ENCODE peak calls at places on chromosome 18, in six cellular contexts. E, U, P, V, H and M are unnamed samples.
A peak's percentile ranks its signal among the peaks of the same experiment; 100 is the strongest.

GRCh38 chr18:8348051-8348450 is 261.2 kb upstream of the RAB12 start:
- DNase-seq in E (no peak), U (no peak), P (no peak), V (no peak), H (no peak), M (no peak)

GRCh38 chr18:12946549-12947354 is 1.1 kb upstream of the SEH1L start:
- DNase-seq in E (peak; percentile 2), U (peak; percentile 54), P (peak; percentile 71), V (peak; percentile 47), H (peak; percentile 7), M (no peak)

GRCh38 chr18:3451166-3451988 is 1.4 kb downstream of the TGIF1 start:
- DNase-seq in E (peak; percentile 79), U (peak; percentile 69), P (peak; percentile 79), V (peak; percentile 95), H (peak; percentile 77), M (peak; percentile 79)

GRCh38 chr18:45863469-45863868 is 38.0 kb downstream of the SIGLEC15 start:
- DNase-seq in E (no peak), U (no peak), P (no peak), V (no peak), H (no peak), M (no peak)

GRCh38 chr18:76446746-76447267 is 48.2 kb downstream of the ZNF516 start:
- DNase-seq in E (no peak), U (no peak), P (no peak), V (no peak), H (no peak), M (no peak)

GRCh38 chr18:37276111-37276510 is 289.5 kb downstream of the CELF4 start:
- DNase-seq in E (no peak), U (no peak), P (no peak), V (no peak), H (no peak), M (no peak)

GRCh38 chr18:8800041-8800441 is 94.7 kb downstream of the MTCL1 start:
- DNase-seq in E (no peak), U (no peak), P (no peak), V (no peak), H (no peak), M (no peak)

GRCh38 chr18:59783138-59783537 is 85.9 kb upstream of the CCBE1 start:
- DNase-seq in E (no peak), U (peak; percentile 58), P (no peak), V (no peak), H (no peak), M (no peak)

GRCh38 chr18:61850756-61851155 is 42.1 kb downstream of the RNF152 start:
- DNase-seq in E (no peak), U (peak; percentile 42), P (no peak), V (no peak), H (no peak), M (no peak)

GRCh38 chr18:58416704-58417683 is 211.9 kb downstream of the ALPK2 start:
- DNase-seq in E (no peak), U (peak; percentile 25), P (no peak), V (no peak), H (no peak), M (no peak)

GRCh38 chr18:46859855-46860254 is 57.5 kb downstream of the PIAS2 start:
- DNase-seq in E (no peak), U (no peak), P (no peak), V (no peak), H (no peak), M (no peak)

GRCh38 chr18:71336811-71337210 is 1048.0 kb downstream of the SOCS6 start:
- DNase-seq in E (no peak), U (no peak), P (no peak), V (no peak), H (no peak), M (no peak)

GRCh38 chr18:6920099-6920955 is 190.8 kb downstream of the ARHGAP28 start:
- DNase-seq in E (no peak), U (peak; percentile 53), P (no peak), V (peak; percentile 73), H (no peak), M (peak; percentile 6)

GRCh38 chr18:39485696-39486095 is 1920.1 kb upstream of the CELF4 start:
- DNase-seq in E (no peak), U (no peak), P (no peak), V (no peak), H (no peak), M (no peak)

GRCh38 chr18:53698907-53699306 is 525.6 kb downstream of the MBD2 start:
- DNase-seq in E (no peak), U (peak; percentile 46), P (no peak), V (peak; percentile 36), H (no peak), M (no peak)

GRCh38 chr18:48290162-48290926 is 118.8 kb downstream of the ZBTB7C start:
- DNase-seq in E (no peak), U (no peak), P (no peak), V (no peak), H (no peak), M (no peak)

GRCh38 chr18:54672846-54673475 is 81.9 kb downstream of the DYNAP start:
- DNase-seq in E (no peak), U (peak; percentile 42), P (no peak), V (peak; percentile 67), H (no peak), M (no peak)

GRCh38 chr18:58263055-58263732 is 219.2 kb downstream of the NEDD4L start:
- DNase-seq in E (no peak), U (peak; percentile 86), P (no peak), V (no peak), H (no peak), M (no peak)

GRCh38 chr18:75124967-75125358 is 84.0 kb downstream of the PTGR3 start:
- DNase-seq in E (no peak), U (no peak), P (no peak), V (no peak), H (no peak), M (no peak)

GRCh38 chr18:35091841-35092240 is 50.6 kb downstream of the MAPRE2 start:
- DNase-seq in E (no peak), U (no peak), P (no peak), V (no peak), H (no peak), M (no peak)

GRCh38 chr18:3060667-3061580 is 48.0 kb upstream of the LPIN2 start:
- DNase-seq in E (peak; percentile 33), U (no peak), P (no peak), V (no peak), H (peak; percentile 32), M (no peak)

GRCh38 chr18:51614033-51614432 is 416.6 kb upstream of the MEX3C start:
- DNase-seq in E (no peak), U (peak; percentile 99), P (no peak), V (no peak), H (no peak), M (no peak)

GRCh38 chr18:43393174-43393573 is 115.9 kb upstream of the SYT4 start:
- DNase-seq in E (no peak), U (no peak), P (no peak), V (no peak), H (no peak), M (no peak)

GRCh38 chr18:74996055-74996454 is 212.9 kb downstream of the PTGR3 start:
- DNase-seq in E (no peak), U (peak; percentile 80), P (no peak), V (no peak), H (no peak), M (no peak)

GRCh38 chr18:59070181-59070912 is 69.3 kb upstream of the SEC11C start:
- DNase-seq in E (peak; percentile 74), U (peak; percentile 67), P (peak; percentile 76), V (peak; percentile 87), H (peak; percentile 57), M (peak; percentile 82)

GRCh38 chr18:5998166-5998881 is 103.0 kb upstream of the TMEM200C start:
- DNase-seq in E (no peak), U (no peak), P (no peak), V (no peak), H (no peak), M (no peak)

GRCh38 chr18:9053814-9054213 is 48.7 kb upstream of the NDUFV2 start:
- DNase-seq in E (no peak), U (no peak), P (no peak), V (no peak), H (no peak), M (no peak)

GRCh38 chr18:22282311-22283235 is 113.2 kb downstream of the GATA6 start:
- DNase-seq in E (peak; percentile 1), U (peak; percentile 97), P (no peak), V (no peak), H (no peak), M (no peak)

GRCh38 chr18:66560092-66560491 is 43.8 kb downstream of the CDH19 start:
- DNase-seq in E (no peak), U (peak; percentile 64), P (no peak), V (no peak), H (no peak), M (no peak)